ENCODE peak calls at places on chromosome 2, in four cellular contexts. W is transverse colon, C is MCF 10A, N is colonic mucosa. Z is an unnamed sample.

GRCh38 chr2:33320573-33320972 is 155.9 kb upstream of the RASGRP3 start:
- DNase-seq in W (no peak), C (no peak), N (no peak), Z (no peak)

GRCh38 chr2:6648656-6649247 is 217.0 kb downstream of the CMPK2 start:
- DNase-seq in W (no peak), C (no peak), N (no peak), Z (no peak)

GRCh38 chr2:108377815-108378630 is at the start of gene SULT1C4:
- DNase-seq in W (peak; percentile 12), C (no peak), N (no peak), Z (no peak)

GRCh38 chr2:217818293-217818850 is 184.4 kb downstream of the TNS1 start:
- DNase-seq in W (no peak), C (no peak), N (no peak), Z (no peak)

GRCh38 chr2:190538201-190538600 is 3.7 kb upstream of the NEMP2 start:
- DNase-seq in W (no peak), C (no peak), N (no peak), Z (no peak)

GRCh38 chr2:173571887-173572680 is 217.4 kb downstream of the CDCA7 start:
- DNase-seq in W (no peak), C (no peak), N (no peak), Z (no peak)

GRCh38 chr2:101793277-101793969 is 95.9 kb downstream of the MAP4K4 start:
- DNase-seq in W (no peak), C (no peak), N (no peak), Z (peak; percentile 17)

GRCh38 chr2:231360881-231361294 is 34.6 kb upstream of the B3GNT7 start:
- DNase-seq in W (peak; percentile 12), C (no peak), N (no peak), Z (no peak)

GRCh38 chr2:231614559-231615057 is 21.9 kb downstream of the TEX44 start:
- DNase-seq in W (no peak), C (no peak), N (no peak), Z (peak; percentile 73)

GRCh38 chr2:229768235-229768634 is 53.9 kb upstream of the DNER start:
- DNase-seq in W (no peak), C (no peak), N (no peak), Z (no peak)

GRCh38 chr2:229761663-229762062 is 47.3 kb upstream of the DNER start:
- DNase-seq in W (no peak), C (no peak), N (no peak), Z (no peak)

DNA sequence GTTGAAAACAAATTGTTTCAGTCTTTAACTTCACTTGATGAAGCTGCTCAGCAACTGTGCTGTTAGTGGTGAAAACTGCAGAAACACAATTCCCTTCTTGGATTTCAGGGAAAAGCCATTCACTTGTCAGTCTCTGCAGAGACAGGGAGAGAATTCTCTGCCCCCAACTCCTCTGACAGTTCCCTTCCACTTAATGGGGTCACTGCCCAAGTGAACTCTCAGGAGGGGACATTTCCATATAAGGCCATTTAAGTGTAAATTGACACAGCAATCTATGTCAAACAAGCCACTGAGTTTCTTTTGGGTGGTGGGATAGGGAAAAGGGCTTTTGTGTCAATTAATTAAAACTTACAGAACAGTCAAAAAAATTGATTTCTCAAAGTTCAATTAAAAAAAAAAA is 51.4 kb upstream of the DNER start:
- DNase-seq in W (no peak), C (no peak), N (no peak), Z (no peak)
- TF ChIP-seq CTCF in W (no peak), C (no peak), N (no peak), Z (no peak)

DNA sequence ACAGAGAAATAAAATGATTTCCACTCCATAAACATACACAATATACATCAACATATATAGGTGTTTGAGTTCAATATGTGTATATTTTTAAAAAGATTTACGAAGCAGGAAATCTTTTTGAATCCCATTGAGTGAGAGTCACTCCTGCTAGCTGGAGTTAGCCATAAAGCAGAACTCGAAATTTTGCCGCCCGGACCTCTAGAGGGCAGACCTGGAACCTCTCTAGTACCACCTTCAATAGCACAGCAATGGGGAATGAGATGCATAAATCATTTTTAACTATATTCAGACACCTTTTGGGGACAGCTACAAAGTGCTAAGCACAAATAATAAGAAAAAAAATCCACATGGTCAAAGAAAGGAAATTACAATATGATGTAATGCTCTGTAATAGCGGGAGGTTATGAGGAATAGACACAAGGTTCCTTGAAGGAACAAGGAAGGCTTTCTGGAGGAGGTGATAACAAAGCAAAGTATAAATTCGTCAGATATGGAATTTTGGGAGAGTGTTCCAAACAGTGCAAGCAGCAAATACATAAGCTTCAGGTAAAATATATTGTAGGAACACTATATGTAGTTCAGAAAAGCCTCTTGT is 533.4 kb downstream of the ERBB4 start:
- DNase-seq in W (no peak), C (peak; percentile 40), N (peak; percentile 20), Z (peak; percentile 12)
- TF ChIP-seq CTCF in W (no peak), C (peak; percentile 10), N (no peak), Z (peak; percentile 26)

GRCh38 chr2:72847916-72848315 is 22.1 kb upstream of the EXOC6B start:
- DNase-seq in W (no peak), C (no peak), N (no peak), Z (no peak)

GRCh38 chr2:72848436-72848835 is 22.6 kb upstream of the EXOC6B start:
- DNase-seq in W (no peak), C (no peak), N (no peak), Z (no peak)

GRCh38 chr2:72846171-72847095 is 20.6 kb upstream of the EXOC6B start:
- DNase-seq in W (no peak), C (no peak), N (no peak), Z (no peak)

DNA sequence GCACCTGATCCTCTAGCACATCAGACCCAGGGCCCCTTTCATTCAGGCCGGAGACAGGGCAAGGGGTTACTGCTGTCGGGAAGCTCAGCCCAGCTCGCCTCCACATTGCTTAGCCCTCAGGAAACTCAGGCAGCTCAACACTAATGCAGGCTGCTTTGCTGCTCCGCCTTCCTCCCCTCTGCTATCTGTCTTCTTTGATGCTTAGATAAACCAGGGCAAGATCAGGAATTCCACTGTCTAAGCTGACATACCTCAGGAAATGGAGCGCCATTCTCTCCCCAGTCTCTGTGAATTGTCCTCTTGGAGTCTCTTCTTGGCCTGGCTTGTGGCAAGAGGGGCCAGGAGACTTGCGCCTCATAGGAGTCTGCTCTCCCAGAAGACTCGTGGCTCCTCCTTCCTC is 25.5 kb upstream of the EXOC6B start:
- DNase-seq in W (no peak), C (no peak), N (no peak), Z (no peak)
- TF ChIP-seq CTCF in W (no peak), C (no peak), N (no peak), Z (no peak)

GRCh38 chr2:45484965-45485364 is 126.1 kb downstream of the SRBD1 start:
- DNase-seq in W (no peak), C (no peak), N (no peak), Z (no peak)

DNA sequence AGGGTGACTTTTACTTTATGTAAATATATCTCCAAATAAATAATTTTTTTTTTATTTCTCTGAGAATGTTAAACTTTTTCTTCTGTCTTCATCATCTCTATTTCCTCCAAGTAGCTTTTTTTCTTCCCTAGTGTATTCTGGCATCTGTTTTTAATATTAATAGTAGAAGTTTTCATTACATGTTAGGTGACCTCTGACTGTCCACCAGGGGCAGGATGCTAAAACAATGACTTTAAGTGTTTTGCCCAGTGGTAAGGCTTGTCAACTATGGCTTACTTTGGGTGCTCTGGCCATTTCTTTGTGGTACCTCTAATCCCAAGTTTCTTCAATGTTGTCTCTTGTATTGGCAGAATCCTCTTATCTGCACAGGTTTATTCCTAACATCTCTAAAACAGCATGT is 127.1 kb downstream of the SRBD1 start:
- DNase-seq in W (no peak), C (peak; percentile 13), N (no peak), Z (no peak)
- TF ChIP-seq CTCF in W (no peak), C (peak; percentile 11), N (no peak), Z (peak; percentile 37)